ENCODE peak calls at places on chromosomes 13 and 19, in four cellular contexts. W, V, M and P are unnamed samples.

GRCh38 chr13:28558567-28558966 is 63.6 kb upstream of the FLT1 start:
- DNase-seq in W (no peak), M (no peak), V (no peak), P (no peak)

GRCh38 chr13:82356667-82357066 is 1525.6 kb downstream of the SLITRK1 start:
- DNase-seq in W (no peak), V (no peak), M (no peak), P (peak; percentile 6)

GRCh38 chr19:43464089-43464775 is 1.2 kb downstream of the LYPD3 start:
- DNase-seq in V (no peak), W (peak; percentile 75), M (peak; percentile 87), P (no peak)

GRCh38 chr19:32675720-32676185 is at the start of gene RGS9BP:
- DNase-seq in V (peak; percentile 29), M (peak; percentile 90), W (peak; percentile 86), P (peak; percentile 72)

GRCh38 chr19:16315825-16316505 is 8.7 kb upstream of the KLF2 start:
- DNase-seq in W (no peak), M (peak; percentile 78), V (peak; percentile 97), P (peak; percentile 81)

GRCh38 chr13:101140087-101140770 is 276.1 kb downstream of the NALCN start:
- DNase-seq in V (no peak), M (no peak), W (no peak), P (no peak)

GRCh38 chr19:11578342-11579142 is 1.1 kb upstream of the ACP5 start:
- DNase-seq in W (no peak), V (no peak), M (peak; percentile 80), P (no peak)

GRCh38 chr19:511101-511841 is 4.0 kb downstream of the TPGS1 start:
- DNase-seq in V (no peak), M (no peak), W (no peak), P (no peak)

GRCh38 chr13:98688373-98688772 is 64.1 kb downstream of the SLC15A1 start:
- DNase-seq in V (no peak), W (no peak), M (no peak), P (no peak)

GRCh38 chr19:10516064-10516385 is 1.2 kb downstream of the S1PR5 start:
- DNase-seq in W (no peak), M (no peak), V (no peak), P (no peak)

GRCh38 chr13:71493189-71493588 is 373.8 kb downstream of the DACH1 start:
- DNase-seq in V (no peak), M (no peak), W (no peak), P (no peak)

GRCh38 chr19:307111-307531 is 15.9 kb upstream of the PLPP2 start:
- DNase-seq in V (no peak), W (no peak), M (no peak), P (no peak)

GRCh38 chr19:15378529-15379082 is 981 bp downstream of the AKAP8 start:
- DNase-seq in W (peak; percentile 20), V (no peak), M (no peak), P (peak; percentile 63)

GRCh38 chr19:12527034-12527836 is 24.0 kb downstream of the ZNF564 start:
- DNase-seq in M (no peak), W (no peak), V (no peak), P (peak; percentile 34)

GRCh38 chr19:54302252-54302651 is 10.7 kb downstream of the LILRA5 start:
- DNase-seq in M (no peak), V (no peak), W (no peak), P (no peak)

GRCh38 chr19:17931532-17932191 is 1.2 kb upstream of the CCDC124 start:
- DNase-seq in V (no peak), M (no peak), W (no peak), P (no peak)

GRCh38 chr13:110123041-110123809 is 183.7 kb downstream of the COL4A1 start:
- DNase-seq in V (no peak), W (no peak), M (no peak), P (peak; percentile 83)

GRCh38 chr13:98839826-98840769 is 87.6 kb upstream of the SLC15A1 start:
- DNase-seq in W (peak; percentile 36), V (no peak), M (no peak), P (peak; percentile 61)

GRCh38 chr13:110463876-110464510 is 97.5 kb downstream of the RAB20 start:
- DNase-seq in W (no peak), V (no peak), M (no peak), P (no peak)

GRCh38 chr13:60012503-60012902 is 151.2 kb downstream of the DIAPH3 start:
- DNase-seq in M (no peak), W (peak; percentile 1), V (no peak), P (peak; percentile 88)

GRCh38 chr19:28700176-28700575 is 512.8 kb downstream of the UQCRFS1 start:
- DNase-seq in V (no peak), M (no peak), W (no peak), P (no peak)

GRCh38 chr13:23750383-23751121 is 138.6 kb downstream of the MIPEP start:
- DNase-seq in M (no peak), V (no peak), W (no peak), P (peak; percentile 21)

GRCh38 chr19:9842834-9843625 is 7.9 kb downstream of the PIN1 start:
- DNase-seq in M (no peak), W (no peak), V (no peak), P (no peak)

GRCh38 chr19:55958356-55958755 is 10.7 kb downstream of the NLRP8 start:
- DNase-seq in W (no peak), M (no peak), V (no peak), P (no peak)

GRCh38 chr13:48749699-48750473 is 96.2 kb downstream of the CYSLTR2 start:
- DNase-seq in V (peak; percentile 69), M (peak; percentile 91), W (peak; percentile 75), P (peak; percentile 99)
- TF ChIP-seq CTCF in V (peak; percentile 72), M (peak; percentile 40), W (peak; percentile 24), P (peak; percentile 45)

GRCh38 chr19:41955521-41955920 is 3.6 kb downstream of the RABAC1 start:
- DNase-seq in W (no peak), M (no peak), V (no peak), P (no peak)
- TF ChIP-seq CTCF in W (no peak), M (no peak), V (no peak), P (no peak)

GRCh38 chr13:61880576-61881283 is 465.1 kb upstream of the PCDH20 start:
- DNase-seq in W (no peak), V (no peak), M (no peak), P (peak; percentile 61)
- TF ChIP-seq CTCF in W (no peak), V (no peak), M (no peak), P (peak; percentile 25)

GRCh38 chr19:45468159-45468651 is 409 bp downstream of the FOSB start:
- DNase-seq in V (no peak), M (peak; percentile 81), W (peak; percentile 58), P (peak; percentile 47)
- TF ChIP-seq CTCF in V (no peak), M (no peak), W (no peak), P (no peak)

GRCh38 chr13:47455581-47455980 is 545.5 kb downstream of the SUCLA2 start:
- DNase-seq in W (peak; percentile 9), V (no peak), M (no peak), P (peak; percentile 33)
- TF ChIP-seq CTCF in W (no peak), V (no peak), M (no peak), P (no peak)

GRCh38 chr19:49807888-49808675 is 5.0 kb downstream of the FUZ start:
- DNase-seq in W (no peak), M (no peak), V (no peak), P (no peak)

GRCh38 chr19:49811328-49811727 is 1.8 kb downstream of the FUZ start:
- DNase-seq in V (no peak), W (no peak), M (no peak), P (no peak)

GRCh38 chr19:49809987-49810389 is 3.1 kb downstream of the FUZ start:
- DNase-seq in M (no peak), V (no peak), W (no peak), P (no peak)

GRCh38 chr19:49808762-49809154 is 4.3 kb downstream of the FUZ start:
- DNase-seq in V (peak; percentile 68), M (peak; percentile 97), W (peak; percentile 36), P (peak; percentile 42)

GRCh38 chr19:49809155-49809986 is 3.7 kb downstream of the FUZ start:
- DNase-seq in W (no peak), M (peak; percentile 82), V (no peak), P (no peak)
- TF ChIP-seq CTCF in W (no peak), M (no peak), V (no peak), P (no peak)

GRCh38 chr19:7492142-7493055 is 3.6 kb upstream of the PEX11G start:
- DNase-seq in W (no peak), V (no peak), M (no peak), P (peak; percentile 92)

GRCh38 chr19:7483720-7484201 is 5.1 kb downstream of the PEX11G start:
- DNase-seq in W (no peak), M (no peak), V (no peak), P (peak; percentile 39)

GRCh38 chr19:7489609-7490044 is 792 bp upstream of the PEX11G start:
- DNase-seq in V (no peak), M (no peak), W (no peak), P (no peak)

GRCh38 chr19:7486923-7487322 is 1.9 kb downstream of the PEX11G start:
- DNase-seq in M (no peak), V (no peak), W (no peak), P (no peak)

GRCh38 chr19:7488736-7489353 is at the start of gene PEX11G:
- DNase-seq in W (peak; percentile 90), V (peak; percentile 55), M (peak; percentile 94), P (peak; percentile 84)
- TF ChIP-seq CTCF in W (no peak), V (no peak), M (no peak), P (no peak)

GRCh38 chr13:107351305-107351704 is 783.4 kb upstream of the ARGLU1 start:
- DNase-seq in W (no peak), V (no peak), M (no peak), P (no peak)

GRCh38 chr13:107347641-107348369 is 779.9 kb upstream of the ARGLU1 start:
- DNase-seq in W (no peak), M (no peak), V (no peak), P (no peak)

GRCh38 chr13:107348471-107348870 is 780.5 kb upstream of the ARGLU1 start:
- DNase-seq in W (no peak), M (no peak), V (no peak), P (peak; percentile 27)

GRCh38 chr13:107348931-107349330 is 781.0 kb upstream of the ARGLU1 start:
- DNase-seq in V (no peak), W (no peak), M (no peak), P (peak; percentile 74)
- TF ChIP-seq CTCF in V (no peak), W (no peak), M (no peak), P (no peak)